ENCODE peak calls at places on chromosomes 16 and 17, in four cellular contexts. P is NCI-H2029 treated with DMSO at 0.1 percent for 48 hours; G is CD8-positive, alpha-beta memory T cell; L is effector memory CD8-positive, alpha-beta T cell. E is an unnamed sample.

GRCh38 chr17:17303010-17303846 is at the start of gene NT5M:
- DNase-seq in P (no peak), G (peak; percentile 52), L (peak; percentile 46), E (no peak)

GRCh38 chr17:50026901-50027638 is 28.8 kb upstream of the ITGA3 start:
- DNase-seq in P (peak; percentile 19), G (peak; percentile 68), L (peak; percentile 78), E (no peak)

GRCh38 chr16:78240459-78241222 is 141.2 kb downstream of the WWOX start:
- DNase-seq in P (no peak), G (no peak), L (no peak), E (no peak)

GRCh38 chr17:28783161-28783560 is 39.4 kb downstream of the TRAF4 start:
- DNase-seq in P (no peak), G (no peak), L (no peak), E (no peak)

GRCh38 chr17:32302860-32303649 is 37.4 kb downstream of the RHBDL3 start:
- DNase-seq in P (no peak), G (no peak), L (no peak), E (no peak)

GRCh38 chr16:87060026-87060986 is 256.9 kb downstream of the C16orf95 start:
- DNase-seq in P (no peak), G (no peak), L (no peak), E (no peak)

GRCh38 chr17:50950002-50950877 is 84.1 kb upstream of the TOB1 start:
- DNase-seq in P (no peak), G (peak; percentile 40), L (peak; percentile 41), E (no peak)

GRCh38 chr17:73705594-73705993 is 61.3 kb upstream of the SDK2 start:
- DNase-seq in P (no peak), G (no peak), L (no peak), E (peak; percentile 19)

GRCh38 chr17:28271431-28271830 is 47.6 kb upstream of the TMEM97 start:
- DNase-seq in P (no peak), G (no peak), L (no peak), E (no peak)

GRCh38 chr17:15929941-15930340 is 15.0 kb upstream of the ADORA2B start:
- DNase-seq in P (no peak), G (no peak), L (no peak), E (no peak)

GRCh38 chr16:88914750-88915368 is 48.4 kb upstream of the PABPN1L start:
- DNase-seq in P (no peak), G (no peak), L (no peak), E (no peak)

GRCh38 chr17:27384261-27384701 is 72.0 kb upstream of the KSR1 start:
- DNase-seq in P (no peak), G (no peak), L (no peak), E (no peak)

GRCh38 chr17:68468334-68468733 is 11.0 kb upstream of the WIPI1 start:
- DNase-seq in P (no peak), G (no peak), L (no peak), E (no peak)

GRCh38 chr17:412211-413015 is 59.8 kb upstream of the RPH3AL start:
- DNase-seq in P (peak; percentile 24), G (peak; percentile 43), L (peak; percentile 60), E (no peak)

GRCh38 chr17:81044764-81045589 is 10.0 kb downstream of the BAIAP2 start:
- DNase-seq in P (peak; percentile 37), G (no peak), L (no peak), E (no peak)

GRCh38 chr17:37088459-37088858 is 139.7 kb downstream of the AATF start:
- DNase-seq in P (no peak), G (no peak), L (peak; percentile 17), E (no peak)

GRCh38 chr17:9427460-9428315 is 147.9 kb downstream of the STX8 start:
- DNase-seq in P (no peak), G (no peak), L (no peak), E (no peak)

GRCh38 chr16:4783251-4783950 is 4.7 kb downstream of the SEPTIN12 start:
- DNase-seq in P (no peak), G (no peak), L (no peak), E (no peak)

GRCh38 chr16:71591917-71592316 is 15.0 kb upstream of the TAT start:
- DNase-seq in P (no peak), G (no peak), L (no peak), E (no peak)

GRCh38 chr17:17506181-17506741 is 10.1 kb upstream of the RASD1 start:
- DNase-seq in P (no peak), G (no peak), L (no peak), E (no peak)

GRCh38 chr17:82399601-82400101 is 18.5 kb upstream of the HEXD start:
- DNase-seq in P (no peak), G (no peak), L (no peak), E (no peak)

GRCh38 chr17:77952368-77952767 is 6.1 kb upstream of the TNRC6C start:
- DNase-seq in P (no peak), G (no peak), L (no peak), E (no peak)

GRCh38 chr17:48725005-48725293 is 2.0 kb downstream of the PRAC2 start:
- DNase-seq in P (no peak), G (no peak), L (no peak), E (no peak)

GRCh38 chr17:9032583-9032982 is 11.3 kb downstream of the NTN1 start:
- DNase-seq in P (no peak), G (no peak), L (no peak), E (no peak)

GRCh38 chr17:77814091-77814772 is 144.3 kb upstream of the TNRC6C start:
- DNase-seq in P (no peak), G (no peak), L (no peak), E (no peak)

GRCh38 chr17:74949455-74950115 is 13.9 kb downstream of the OTOP3 start:
- DNase-seq in P (no peak), G (no peak), L (no peak), E (no peak)

GRCh38 chr17:78997881-78998280 is 11.7 kb downstream of the CANT1 start:
- DNase-seq in P (no peak), G (no peak), L (no peak), E (no peak)

E was measured in NCI-H187 treated with DMSO at 0.1 percent for 48 hours.